ENCODE peak calls at places on chromosomes 2 and 18, in five cellular contexts. L, U, N, K and O are unnamed samples.

GRCh38 chr2:40658917-40659316 is 207.0 kb upstream of the SLC8A1 start:
- DNase-seq in L (no peak), U (no peak), N (no peak), K (no peak), O (no peak)

GRCh38 chr18:2657788-2658458 is 2.4 kb downstream of the SMCHD1 start:
- DNase-seq in L (peak), U (no peak), N (no peak), K (no peak), O (no peak)

GRCh38 chr18:64618390-64618789 is 469.5 kb upstream of the LINC00305 start:
- DNase-seq in L (no peak), U (no peak), N (no peak), K (no peak), O (no peak)

GRCh38 chr2:193895226-193895625 is 1700.5 kb upstream of the TMEFF2 start:
- DNase-seq in L (peak), U (no peak), N (no peak), K (no peak), O (no peak)

GRCh38 chr2:223486741-223487140 is 115.4 kb downstream of the SCG2 start:
- DNase-seq in L (no peak), U (no peak), N (no peak), K (no peak), O (no peak)

GRCh38 chr2:160334028-160334729 is 134.1 kb upstream of the ITGB6 start:
- DNase-seq in L (peak), U (no peak), N (no peak), K (no peak), O (no peak)

GRCh38 chr2:185147361-185147760 is 549.0 kb downstream of the ZNF804A start:
- DNase-seq in L (no peak), U (no peak), N (no peak), K (no peak), O (no peak)

GRCh38 chr18:57644540-57644939 is 22.9 kb upstream of the NARS1 start:
- DNase-seq in L (no peak), U (no peak), N (no peak), K (no peak), O (no peak)

GRCh38 chr2:15458277-15458676 is 102.9 kb downstream of the NBAS start:
- DNase-seq in L (no peak), U (no peak), N (no peak), K (no peak), O (no peak)

GRCh38 chr2:119723784-119724467 is 35.8 kb upstream of the PTPN4 start:
- DNase-seq in L (no peak), U (no peak), N (no peak), K (no peak), O (no peak)

GRCh38 chr2:16034151-16034974 is 94.0 kb downstream of the MYCN start:
- DNase-seq in L (no peak), U (no peak), N (no peak), K (peak), O (no peak)

GRCh38 chr2:28713582-28714292 is 37.9 kb upstream of the PPP1CB start:
- DNase-seq in L (no peak), U (no peak), N (no peak), K (no peak), O (no peak)

GRCh38 chr18:28152354-28152753 is 24.6 kb downstream of the CDH2 start:
- DNase-seq in L (no peak), U (no peak), N (no peak), K (no peak), O (no peak)

GRCh38 chr2:31318360-31319336 is 84.7 kb downstream of the EHD3 start:
- DNase-seq in L (peak), U (no peak), N (no peak), K (no peak), O (no peak)

GRCh38 chr2:112811841-112812306 is 24.7 kb downstream of the IL1B start:
- DNase-seq in L (peak), U (no peak), N (no peak), K (no peak), O (no peak)

GRCh38 chr18:49238433-49239042 is 221.9 kb downstream of the DYM start:
- DNase-seq in L (no peak), U (no peak), N (no peak), K (no peak), O (no peak)

GRCh38 chr18:36756262-36756661 is 72.5 kb downstream of the TPGS2 start:
- DNase-seq in L (peak), U (no peak), N (no peak), K (no peak), O (no peak)

GRCh38 chr2:220887271-220887870 is 684.7 kb downstream of the EPHA4 start:
- DNase-seq in L (no peak), U (no peak), N (no peak), K (no peak), O (no peak)